ENCODE peak calls at places on chromosomes 3 and 15, in five cellular contexts. One of them, this sample, is unnamed.

GRCh38 chr3:11720220-11721113 is 76.8 kb upstream of the VGLL4 start:
- DNase-seq in H1: peak; percentile 7
- DNase-seq in upper lobe of right lung: peak; percentile 91
- DNase-seq in aorta: peak; percentile 91
- DNase-seq in heart left ventricle: peak; percentile 72
- DNase-seq in this sample: peak; percentile 88

GRCh38 chr15:61144055-61144454 is 85.0 kb downstream of the RORA start:
- DNase-seq in aorta: no peak
- DNase-seq in upper lobe of right lung: no peak
- DNase-seq in H1: no peak
- DNase-seq in heart left ventricle: no peak
- DNase-seq in this sample: no peak

GRCh38 chr3:100781311-100781710 is 72.0 kb downstream of the TFG start:
- DNase-seq in aorta: no peak
- DNase-seq in H1: no peak
- DNase-seq in heart left ventricle: no peak
- DNase-seq in upper lobe of right lung: no peak
- DNase-seq in this sample: no peak

GRCh38 chr3:183123891-183124290 is 24.6 kb upstream of the MCCC1 start:
- DNase-seq in upper lobe of right lung: no peak
- DNase-seq in aorta: no peak
- DNase-seq in H1: no peak
- DNase-seq in heart left ventricle: no peak
- DNase-seq in this sample: no peak

GRCh38 chr3:198107840-198108734 is 148.1 kb downstream of the LMLN start:
- DNase-seq in heart left ventricle: no peak
- DNase-seq in aorta: no peak
- DNase-seq in upper lobe of right lung: no peak
- DNase-seq in H1: no peak
- DNase-seq in this sample: no peak

GRCh38 chr3:118080886-118081285 is 953.8 kb downstream of the IGSF11 start:
- DNase-seq in aorta: no peak
- DNase-seq in H1: no peak
- DNase-seq in upper lobe of right lung: no peak
- DNase-seq in heart left ventricle: no peak
- DNase-seq in this sample: no peak

GRCh38 chr3:127392146-127392470 is 104.3 kb upstream of the PRR20G start:
- DNase-seq in upper lobe of right lung: no peak
- DNase-seq in heart left ventricle: no peak
- DNase-seq in H1: no peak
- DNase-seq in aorta: peak; percentile 56
- DNase-seq in this sample: no peak

GRCh38 chr15:70081612-70082011 is 16.1 kb downstream of the TLE3 start:
- DNase-seq in upper lobe of right lung: no peak
- DNase-seq in H1: no peak
- DNase-seq in heart left ventricle: no peak
- DNase-seq in aorta: peak; percentile 7
- DNase-seq in this sample: no peak

GRCh38 chr15:79176151-79176550 is 85.6 kb upstream of the RASGRF1 start:
- DNase-seq in H1: no peak
- DNase-seq in aorta: no peak
- DNase-seq in upper lobe of right lung: no peak
- DNase-seq in heart left ventricle: no peak
- DNase-seq in this sample: no peak

GRCh38 chr3:102299125-102299877 is 135.5 kb upstream of the ZPLD1 start:
- DNase-seq in H1: no peak
- DNase-seq in upper lobe of right lung: no peak
- DNase-seq in heart left ventricle: no peak
- DNase-seq in aorta: no peak
- DNase-seq in this sample: no peak

GRCh38 chr15:50148362-50148963 is 29.4 kb upstream of the ATP8B4 start:
- DNase-seq in aorta: no peak
- DNase-seq in H1: peak; percentile 7
- DNase-seq in heart left ventricle: no peak
- DNase-seq in upper lobe of right lung: no peak
- DNase-seq in this sample: peak; percentile 26

GRCh38 chr15:33543957-33544356 is 233.2 kb downstream of the RYR3 start:
- DNase-seq in H1: no peak
- DNase-seq in aorta: no peak
- DNase-seq in upper lobe of right lung: no peak
- DNase-seq in heart left ventricle: no peak
- DNase-seq in this sample: no peak

GRCh38 chr3:32840086-32840841 is 22.5 kb downstream of the TRIM71 start:
- DNase-seq in heart left ventricle: no peak
- DNase-seq in aorta: no peak
- DNase-seq in upper lobe of right lung: peak; percentile 26
- DNase-seq in H1: no peak
- DNase-seq in this sample: no peak

GRCh38 chr3:25493246-25493645 is 65.2 kb downstream of the RARB start:
- DNase-seq in upper lobe of right lung: no peak
- DNase-seq in H1: no peak
- DNase-seq in aorta: no peak
- DNase-seq in heart left ventricle: no peak
- DNase-seq in this sample: no peak

GRCh38 chr3:156142649-156143048 is 22.3 kb downstream of the KCNAB1 start:
- DNase-seq in H1: no peak
- DNase-seq in upper lobe of right lung: no peak
- DNase-seq in heart left ventricle: no peak
- DNase-seq in aorta: no peak
- DNase-seq in this sample: no peak

GRCh38 chr15:57573151-57573550 is 18.6 kb upstream of the MYZAP start:
- DNase-seq in H1: no peak
- DNase-seq in aorta: no peak
- DNase-seq in heart left ventricle: no peak
- DNase-seq in upper lobe of right lung: no peak
- DNase-seq in this sample: no peak

GRCh38 chr15:57572463-57572862 is 19.2 kb upstream of the MYZAP start:
- DNase-seq in heart left ventricle: no peak
- DNase-seq in aorta: no peak
- DNase-seq in H1: no peak
- DNase-seq in upper lobe of right lung: no peak
- DNase-seq in this sample: no peak

GRCh38 chr15:57570340-57570739 is 21.4 kb upstream of the MYZAP start:
- DNase-seq in H1: no peak
- DNase-seq in upper lobe of right lung: no peak
- DNase-seq in heart left ventricle: no peak
- DNase-seq in aorta: no peak
- DNase-seq in this sample: no peak

GRCh38 chr15:57571725-57572124 is 20.0 kb upstream of the MYZAP start:
- DNase-seq in H1: no peak
- DNase-seq in aorta: no peak
- DNase-seq in upper lobe of right lung: no peak
- DNase-seq in heart left ventricle: no peak
- DNase-seq in this sample: no peak

DNA sequence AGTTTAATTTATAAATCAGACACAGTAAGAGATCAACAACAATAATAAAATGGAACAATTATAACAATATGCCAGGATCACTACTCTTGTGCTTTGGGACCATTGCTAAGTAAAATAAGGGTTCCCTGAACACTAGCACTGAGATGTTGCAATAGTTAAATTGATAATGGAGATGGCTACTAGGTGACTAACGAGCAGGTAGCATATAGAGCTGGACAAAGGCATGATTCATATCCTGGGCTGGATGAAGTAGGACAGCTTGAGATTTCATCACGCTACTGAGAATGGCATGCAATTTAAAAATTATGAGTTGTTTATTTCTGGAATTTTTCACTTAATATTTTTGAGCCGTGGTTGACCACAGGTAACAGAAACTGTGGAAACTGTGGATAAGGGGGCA is 20.7 kb upstream of the MYZAP start:
- DNase-seq in aorta: no peak
- DNase-seq in heart left ventricle: no peak
- DNase-seq in upper lobe of right lung: no peak
- DNase-seq in H1: no peak
- DNase-seq in this sample: no peak
- H3K27ac ChIP-seq in aorta: no peak overlapping the region
- H3K27ac ChIP-seq in heart left ventricle: no peak overlapping the region
- H3K27ac ChIP-seq in upper lobe of right lung: no peak overlapping the region
- H3K27ac ChIP-seq in H1: no peak overlapping the region
- H3K27ac ChIP-seq in this sample: no peak overlapping the region

DNA sequence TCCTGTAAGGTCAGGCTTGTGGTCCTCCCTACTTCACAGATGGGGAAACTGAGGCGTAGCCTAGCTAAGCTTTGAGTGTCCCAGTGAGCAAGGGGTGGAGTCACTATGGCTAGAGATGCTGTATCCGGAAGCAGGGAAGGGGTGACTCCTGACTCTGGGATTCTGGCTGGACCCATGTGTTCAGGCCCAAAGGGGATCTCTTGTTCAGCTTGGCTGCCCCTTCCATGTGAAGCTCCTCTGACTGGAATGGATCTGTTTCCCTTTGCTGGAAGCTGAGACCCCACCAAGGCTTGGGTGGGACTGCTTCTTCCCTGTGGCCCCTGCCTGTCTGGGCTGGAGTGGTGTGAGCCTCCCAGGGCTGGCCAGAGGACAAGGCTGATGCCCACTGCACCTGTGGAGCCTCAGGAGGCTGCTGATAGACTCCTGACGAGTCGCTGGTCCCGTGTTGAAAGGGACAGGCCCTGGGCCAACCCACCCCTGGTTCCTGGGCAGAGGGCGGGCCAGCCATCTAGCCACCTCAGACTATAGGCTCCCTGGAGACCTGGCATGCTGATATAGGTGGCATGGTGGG is 1.0 kb downstream of the MAPKAPK3 start:
- DNase-seq in H1: no peak
- DNase-seq in heart left ventricle: no peak
- DNase-seq in aorta: no peak
- DNase-seq in upper lobe of right lung: peak; percentile 67
- DNase-seq in this sample: peak; percentile 41
- H3K27ac ChIP-seq in H1: no peak overlapping the region
- H3K27ac ChIP-seq in heart left ventricle: peak overlapping the region; percentile 98
- H3K27ac ChIP-seq in aorta: no peak overlapping the region
- H3K27ac ChIP-seq in upper lobe of right lung: peak overlapping the region; percentile 93
- H3K27ac ChIP-seq in this sample: peak overlapping the region; percentile 98

GRCh38 chr15:76274226-76274625 is 37.0 kb downstream of the ETFA start:
- DNase-seq in H1: no peak
- DNase-seq in heart left ventricle: no peak
- DNase-seq in aorta: no peak
- DNase-seq in upper lobe of right lung: no peak
- DNase-seq in this sample: no peak
- H3K27ac ChIP-seq in H1: no peak overlapping the region
- H3K27ac ChIP-seq in heart left ventricle: no peak overlapping the region
- H3K27ac ChIP-seq in aorta: no peak overlapping the region
- H3K27ac ChIP-seq in upper lobe of right lung: no peak overlapping the region
- H3K27ac ChIP-seq in this sample: no peak overlapping the region

GRCh38 chr3:175356899-175357324 is 497.8 kb downstream of the NAALADL2 start:
- DNase-seq in H1: no peak
- DNase-seq in upper lobe of right lung: no peak
- DNase-seq in heart left ventricle: no peak
- DNase-seq in aorta: no peak
- DNase-seq in this sample: no peak
- H3K27ac ChIP-seq in H1: no peak overlapping the region
- H3K27ac ChIP-seq in upper lobe of right lung: no peak overlapping the region
- H3K27ac ChIP-seq in heart left ventricle: no peak overlapping the region
- H3K27ac ChIP-seq in aorta: no peak overlapping the region
- H3K27ac ChIP-seq in this sample: no peak overlapping the region

DNA sequence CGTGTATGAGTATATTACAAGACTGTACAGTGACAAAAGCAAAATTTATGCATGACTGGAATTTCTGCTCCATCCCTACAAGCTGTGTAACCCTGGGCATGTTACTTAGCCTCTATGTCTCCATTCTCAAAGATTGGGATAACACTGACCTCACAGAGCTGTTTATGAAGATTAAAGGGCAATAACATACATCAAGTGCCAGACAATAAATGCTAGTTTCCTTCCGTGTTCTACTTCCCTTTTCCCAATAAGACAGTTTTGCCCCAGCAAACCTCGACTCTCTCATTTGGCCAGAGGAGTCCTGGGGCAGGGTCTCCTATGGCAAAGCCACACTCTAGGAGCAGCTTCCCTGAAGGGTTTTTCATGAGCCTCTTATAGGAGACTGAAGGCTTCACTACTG is 7.5 kb downstream of the HEXA start:
- DNase-seq in upper lobe of right lung: no peak
- DNase-seq in heart left ventricle: no peak
- DNase-seq in H1: no peak
- DNase-seq in aorta: no peak
- DNase-seq in this sample: no peak
- H3K27ac ChIP-seq in upper lobe of right lung: peak overlapping the region; percentile 33
- H3K27ac ChIP-seq in heart left ventricle: peak overlapping the region; percentile 32
- H3K27ac ChIP-seq in H1: no peak overlapping the region
- H3K27ac ChIP-seq in aorta: no peak overlapping the region
- H3K27ac ChIP-seq in this sample: peak overlapping the region; percentile 64

GRCh38 chr3:133477497-133477896 is 77.6 kb downstream of the BFSP2 start:
- DNase-seq in upper lobe of right lung: no peak
- DNase-seq in heart left ventricle: no peak
- DNase-seq in aorta: no peak
- DNase-seq in H1: no peak
- DNase-seq in this sample: no peak
- H3K27ac ChIP-seq in upper lobe of right lung: no peak overlapping the region
- H3K27ac ChIP-seq in heart left ventricle: no peak overlapping the region
- H3K27ac ChIP-seq in aorta: no peak overlapping the region
- H3K27ac ChIP-seq in H1: no peak overlapping the region
- H3K27ac ChIP-seq in this sample: peak overlapping the region; percentile 50

GRCh38 chr3:65557915-65558564 is 480.7 kb downstream of the MAGI1 start:
- DNase-seq in upper lobe of right lung: no peak
- DNase-seq in aorta: no peak
- DNase-seq in H1: no peak
- DNase-seq in heart left ventricle: no peak
- DNase-seq in this sample: no peak

GRCh38 chr3:65560133-65560532 is 478.6 kb downstream of the MAGI1 start:
- DNase-seq in upper lobe of right lung: no peak
- DNase-seq in heart left ventricle: no peak
- DNase-seq in H1: no peak
- DNase-seq in aorta: no peak
- DNase-seq in this sample: no peak

GRCh38 chr3:65559643-65560042 is 479.1 kb downstream of the MAGI1 start:
- DNase-seq in upper lobe of right lung: no peak
- DNase-seq in aorta: no peak
- DNase-seq in heart left ventricle: no peak
- DNase-seq in H1: no peak
- DNase-seq in this sample: no peak

GRCh38 chr3:65556934-65557577 is 481.7 kb downstream of the MAGI1 start:
- DNase-seq in aorta: no peak
- DNase-seq in H1: no peak
- DNase-seq in upper lobe of right lung: no peak
- DNase-seq in heart left ventricle: no peak
- DNase-seq in this sample: no peak

GRCh38 chr3:65558821-65559220 is 479.9 kb downstream of the MAGI1 start:
- DNase-seq in heart left ventricle: no peak
- DNase-seq in upper lobe of right lung: no peak
- DNase-seq in H1: no peak
- DNase-seq in aorta: no peak
- DNase-seq in this sample: no peak
- H3K27ac ChIP-seq in heart left ventricle: no peak overlapping the region
- H3K27ac ChIP-seq in upper lobe of right lung: no peak overlapping the region
- H3K27ac ChIP-seq in H1: no peak overlapping the region
- H3K27ac ChIP-seq in aorta: no peak overlapping the region
- H3K27ac ChIP-seq in this sample: no peak overlapping the region

GRCh38 chr3:132008841-132009638 is 25.8 kb downstream of the CPNE4 start:
- DNase-seq in aorta: no peak
- DNase-seq in heart left ventricle: no peak
- DNase-seq in upper lobe of right lung: no peak
- DNase-seq in H1: no peak
- DNase-seq in this sample: peak; percentile 45
- H3K27ac ChIP-seq in aorta: no peak overlapping the region
- H3K27ac ChIP-seq in heart left ventricle: no peak overlapping the region
- H3K27ac ChIP-seq in upper lobe of right lung: no peak overlapping the region
- H3K27ac ChIP-seq in H1: no peak overlapping the region
- H3K27ac ChIP-seq in this sample: no peak overlapping the region